ENCODE peak calls at places on chromosomes 5 and 9, in four cellular contexts. M, T, J and S are unnamed samples. For H3K4me1, the result is how much of the 10 kb centered on the place peaks cover.

GRCh38 chr9:13942695-13943094 is 371.2 kb downstream of the NFIB start:
- DNase-seq in M (no peak), T (no peak), J (peak), S (no peak)

GRCh38 chr9:133758228-133758627 is 20.1 kb upstream of the SARDH start:
- DNase-seq in M (no peak), T (peak), J (no peak), S (no peak)

GRCh38 chr5:75716715-75717081 is 539 bp downstream of the POC5 start:
- DNase-seq in M (peak), T (no peak), J (no peak), S (no peak)

GRCh38 chr5:90434116-90434714 is 24.7 kb upstream of the CETN3 start:
- DNase-seq in M (peak), T (peak), J (peak), S (no peak)

GRCh38 chr5:68396722-68397121 is 181.2 kb downstream of the PIK3R1 start:
- DNase-seq in M (peak), T (no peak), J (no peak), S (no peak)

GRCh38 chr9:84139296-84140100 is 158.9 kb downstream of the RMI1 start:
- DNase-seq in M (peak), T (peak), J (peak), S (no peak)

GRCh38 chr9:38309324-38310195 is 82.9 kb upstream of the ALDH1B1 start:
- DNase-seq in M (no peak), T (no peak), J (peak), S (no peak)

GRCh38 chr5:177036443-177036842 is 13.9 kb downstream of the ZNF346 start:
- DNase-seq in M (no peak), T (no peak), J (no peak), S (no peak)

GRCh38 chr5:17398866-17399835 is 98.9 kb upstream of the TAF11L2 start:
- DNase-seq in M (no peak), T (no peak), J (no peak), S (no peak)

GRCh38 chr5:143826909-143827514 is 15.1 kb downstream of the HMHB1 start:
- DNase-seq in M (no peak), T (no peak), J (peak), S (no peak)

GRCh38 chr5:119255571-119256356 is 100.1 kb upstream of the TNFAIP8 start:
- DNase-seq in M (peak), T (no peak), J (no peak), S (no peak)

GRCh38 chr5:61289241-61289640 is 42.8 kb upstream of the ZSWIM6 start:
- DNase-seq in M (no peak), T (no peak), J (no peak), S (no peak)

GRCh38 chr5:61289669-61290363 is 42.2 kb upstream of the ZSWIM6 start:
- DNase-seq in M (no peak), T (no peak), J (no peak), S (no peak)

GRCh38 chr5:61292130-61292672 is 39.9 kb upstream of the ZSWIM6 start:
- DNase-seq in M (peak), T (no peak), J (no peak), S (no peak)

GRCh38 chr5:61293051-61293450 is 39.0 kb upstream of the ZSWIM6 start:
- DNase-seq in M (peak), T (no peak), J (no peak), S (no peak)

GRCh38 chr5:61290815-61291214 is 41.2 kb upstream of the ZSWIM6 start:
- DNase-seq in M (peak), T (peak), J (peak), S (no peak)
- H3K27ac ChIP-seq in M (peak), T (no peak), J (no peak), S (peak)

DNA sequence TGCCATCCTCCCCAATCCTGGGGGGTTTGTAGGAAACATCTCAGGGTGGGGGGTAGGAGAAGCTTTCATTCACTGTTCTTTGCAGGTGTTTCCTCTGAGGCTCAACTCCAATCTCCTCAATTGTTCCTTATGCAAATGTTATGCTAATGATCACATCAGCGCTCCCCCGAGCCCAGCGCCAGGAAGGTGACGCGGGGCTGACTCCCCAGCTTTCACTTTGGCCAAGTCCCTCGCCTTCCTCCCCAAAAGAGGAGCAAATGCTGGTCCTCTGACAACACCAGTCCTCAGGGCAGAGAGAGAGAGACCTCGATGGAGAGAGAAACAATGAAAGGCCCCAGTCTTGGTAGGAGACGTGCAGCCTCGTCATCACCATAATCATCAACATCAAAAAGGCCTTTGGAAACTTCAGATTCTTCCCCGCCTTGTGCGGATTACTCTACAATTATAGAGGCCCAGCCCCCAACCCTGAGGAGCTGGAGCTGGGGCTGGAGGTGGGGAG is 39.1 kb downstream of the PCDH1 start:
- DNase-seq in M (no peak), T (no peak), J (peak), S (no peak)
- H3K4me1 ChIP-seq in M (under half), T (under half), J (under half), S (under half)

DNA sequence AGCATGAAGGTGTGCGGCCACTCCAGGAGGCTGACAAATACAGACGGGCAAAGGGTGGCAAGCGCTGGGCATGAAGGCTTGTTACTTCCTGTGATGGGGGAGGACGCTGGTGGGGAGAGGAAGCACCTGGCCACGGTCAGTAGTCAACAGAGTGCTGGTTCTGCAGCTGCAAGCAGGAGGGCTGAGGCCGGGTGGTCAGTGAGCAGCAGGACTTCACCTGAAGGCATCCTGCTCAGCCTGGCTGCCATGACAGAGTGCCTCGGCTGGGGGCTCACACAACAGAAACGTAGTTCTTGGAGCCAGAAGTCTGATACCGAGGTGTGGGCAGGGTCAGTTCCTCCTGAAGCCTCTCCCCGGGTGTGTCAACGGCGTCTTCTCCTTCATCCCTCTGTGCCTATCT is 118.6 kb upstream of the IRX4 start:
- DNase-seq in M (no peak), T (no peak), J (no peak), S (no peak)
- H3K27ac ChIP-seq in M (no peak), T (no peak), J (no peak), S (no peak)

GRCh38 chr9:129490583-129491485 is 130.1 kb downstream of the C9orf50 start:
- DNase-seq in M (no peak), T (no peak), J (no peak), S (peak)
- H3K4me1 ChIP-seq in M (under half), T (half or more), J (half or more), S (half or more)

DNA sequence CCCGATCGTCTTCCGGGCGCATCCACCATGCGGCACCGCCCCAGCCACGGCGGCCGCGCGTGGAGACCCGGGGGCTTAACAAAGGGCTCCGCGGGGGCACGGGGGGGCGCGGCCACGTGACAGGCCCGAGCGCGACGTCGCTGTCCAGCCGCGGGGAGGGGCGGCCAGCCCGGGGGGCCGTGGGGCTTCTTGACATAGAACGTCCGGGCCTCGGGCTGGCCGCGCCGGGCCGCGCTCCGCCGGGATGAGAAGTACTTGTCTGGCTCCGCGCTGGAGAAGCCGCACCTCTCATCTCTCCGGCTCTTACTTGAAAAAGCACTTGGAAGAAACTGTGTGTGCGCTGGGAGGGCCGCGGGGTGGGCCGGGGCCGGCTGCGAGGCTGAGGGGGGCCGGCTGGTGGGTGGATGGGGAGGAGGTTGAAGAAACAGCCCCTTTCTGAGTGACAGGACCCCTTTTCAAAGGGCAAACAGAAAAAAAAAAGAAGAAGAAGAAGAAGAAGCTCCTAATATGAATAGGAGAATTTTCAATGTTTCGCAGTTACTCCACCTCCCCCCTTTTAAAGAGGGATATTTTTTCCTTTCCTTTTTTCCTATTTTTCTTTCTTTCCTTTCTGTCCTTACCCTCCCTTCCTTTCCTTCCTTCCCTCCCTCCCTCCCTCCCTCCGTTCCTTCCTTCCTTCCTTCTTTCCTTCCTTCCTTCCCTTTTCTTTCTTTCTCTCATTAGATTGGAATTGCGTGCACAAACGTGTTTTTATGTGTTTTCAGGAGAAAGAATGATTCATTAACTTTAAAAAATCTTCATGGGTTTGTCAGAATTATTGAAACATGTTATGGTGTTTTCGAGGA is 21.3 kb downstream of the NR2F1 start:
- DNase-seq in M (no peak), T (peak), J (peak), S (no peak)
- H3K27ac ChIP-seq in M (no peak), T (no peak), J (peak), S (peak)

GRCh38 chr9:132007371-132007701 is 72.3 kb downstream of the MED27 start:
- DNase-seq in M (no peak), T (no peak), J (no peak), S (no peak)

GRCh38 chr9:132003904-132004303 is 75.8 kb downstream of the MED27 start:
- DNase-seq in M (no peak), T (no peak), J (no peak), S (no peak)

GRCh38 chr9:132004323-132004722 is 75.3 kb downstream of the MED27 start:
- DNase-seq in M (no peak), T (no peak), J (no peak), S (no peak)

GRCh38 chr9:132006657-132007370 is 72.9 kb downstream of the MED27 start:
- DNase-seq in M (no peak), T (no peak), J (peak), S (no peak)

GRCh38 chr9:132005896-132006295 is 73.8 kb downstream of the MED27 start:
- DNase-seq in M (no peak), T (no peak), J (no peak), S (no peak)
- H3K4me1 ChIP-seq in M (under half), T (under half), J (under half), S (under half)